ENCODE peak calls at places on chromosomes 16 and 17, in four cellular contexts. C is heart right ventricle, X is endodermal cell, E is tibial artery. W is an unnamed sample.

GRCh38 chr16:57562669-57563486 is 20.4 kb downstream of the ADGRG5 start:
- DNase-seq in C (no peak), E (no peak), X (no peak), W (no peak)

GRCh38 chr16:8908779-8909468 is 26.8 kb downstream of the LITAFD start:
- DNase-seq in E (no peak), X (no peak), C (no peak), W (no peak)

GRCh38 chr17:32349503-32349853 is 479 bp upstream of the ZNF207 start:
- DNase-seq in C (peak; percentile 15), X (peak; percentile 74), E (no peak), W (no peak)

GRCh38 chr17:10557422-10557821 is 8.0 kb upstream of the MYH2 start:
- DNase-seq in E (no peak), X (no peak), C (peak; percentile 4), W (no peak)

GRCh38 chr17:7471729-7472128 is 7.7 kb downstream of the ZBTB4 start:
- DNase-seq in X (no peak), C (no peak), E (no peak), W (no peak)

GRCh38 chr16:17149904-17150483 is 320.8 kb downstream of the XYLT1 start:
- DNase-seq in C (no peak), X (no peak), E (no peak), W (no peak)

GRCh38 chr17:9478889-9479288 is 96.7 kb downstream of the STX8 start:
- DNase-seq in C (no peak), X (no peak), E (no peak), W (no peak)

GRCh38 chr17:28975634-28976033 is 24.3 kb upstream of the PHF12 start:
- DNase-seq in C (no peak), X (no peak), E (no peak), W (no peak)

GRCh38 chr17:40915199-40915661 is 22.2 kb downstream of the KRT23 start:
- DNase-seq in X (no peak), E (no peak), C (no peak), W (no peak)

GRCh38 chr17:37700881-37701280 is 44.0 kb downstream of the HNF1B start:
- DNase-seq in X (no peak), C (no peak), E (no peak), W (no peak)

GRCh38 chr16:74309789-74310781 is 13.5 kb downstream of the PSMD7 start:
- DNase-seq in C (no peak), X (peak; percentile 61), E (no peak), W (no peak)

GRCh38 chr17:3557768-3558583 is at the start of gene TRPV3:
- DNase-seq in X (peak; percentile 47), E (no peak), C (no peak), W (no peak)

GRCh38 chr16:80719573-80719972 is 84.8 kb downstream of the CDYL2 start:
- DNase-seq in E (no peak), C (no peak), X (no peak), W (no peak)

GRCh38 chr17:36812762-36813161 is 124.5 kb upstream of the LHX1 start:
- DNase-seq in C (no peak), E (no peak), X (peak; percentile 77), W (no peak)

GRCh38 chr16:67655363-67655762 is 4.7 kb downstream of the ACD start:
- DNase-seq in X (no peak), E (no peak), C (no peak), W (no peak)

GRCh38 chr17:59479141-59479540 is 86.3 kb upstream of the DHX40 start:
- DNase-seq in E (no peak), C (no peak), X (no peak), W (no peak)

GRCh38 chr16:11781773-11782172 is 15.3 kb downstream of the ZC3H7A start:
- DNase-seq in C (no peak), X (no peak), E (no peak), W (no peak)

GRCh38 chr17:7881655-7882054 is 6.9 kb upstream of the CHD3 start:
- DNase-seq in E (no peak), X (peak; percentile 42), C (no peak), W (no peak)

GRCh38 chr17:37844158-37844976 is 79.8 kb upstream of the TBC1D3K start:
- DNase-seq in E (no peak), C (peak; percentile 34), X (peak; percentile 97), W (no peak)

GRCh38 chr16:14600164-14600563 is 29.9 kb downstream of the PARN start:
- DNase-seq in X (no peak), E (no peak), C (no peak), W (no peak)

GRCh38 chr17:10278218-10278617 is 79.8 kb upstream of the GAS7 start:
- DNase-seq in C (no peak), X (peak; percentile 85), E (no peak), W (no peak)

GRCh38 chr17:74085434-74085833 is 118.0 kb upstream of the RPL38 start:
- DNase-seq in E (no peak), X (peak; percentile 86), C (no peak), W (no peak)
- TF ChIP-seq CTCF in E (no peak), X (peak; percentile 79), C (no peak), W (peak; percentile 34)

DNA sequence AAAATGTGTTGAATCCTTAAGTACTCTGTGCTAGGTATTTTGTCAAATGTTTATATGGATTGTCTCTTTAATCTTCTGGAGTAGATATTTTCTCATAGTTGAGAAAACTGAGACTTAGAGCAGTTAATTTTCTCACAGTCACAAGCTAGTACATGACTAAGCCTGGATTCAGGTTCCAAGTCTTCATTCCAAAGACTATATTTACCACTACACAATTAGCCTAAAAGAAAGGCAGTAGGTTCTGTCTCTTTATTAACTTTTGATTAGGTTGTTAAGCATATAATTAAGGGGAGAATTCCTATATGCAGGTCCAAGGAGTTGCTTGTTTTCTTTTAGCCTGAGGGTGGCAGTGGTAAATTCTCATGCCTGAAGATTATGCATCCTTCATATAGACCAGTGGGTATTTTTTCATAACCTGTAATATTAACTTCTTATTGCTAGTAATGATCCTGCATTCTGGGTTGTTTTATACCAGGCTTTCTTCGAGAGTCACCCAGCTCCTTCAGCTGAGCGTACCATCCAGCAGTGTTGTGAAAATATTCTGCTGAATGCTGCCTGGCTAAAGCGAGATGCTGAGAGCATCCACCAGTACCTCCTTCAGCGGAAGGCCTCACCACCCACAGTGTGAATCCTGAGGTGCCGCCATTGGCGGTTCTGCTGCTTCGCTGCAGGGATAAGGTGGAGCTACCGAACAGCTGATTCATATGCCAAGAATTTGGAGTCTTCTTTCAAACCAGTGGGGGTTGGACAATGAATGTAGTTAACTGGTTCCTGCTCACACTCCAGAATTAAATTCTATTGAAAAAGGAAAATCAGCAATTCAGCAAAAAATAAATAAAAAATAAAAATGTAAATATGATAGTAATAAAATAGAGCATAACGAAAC is 28.2 kb upstream of the KPNB1 start:
- DNase-seq in E (peak; percentile 70), C (peak; percentile 21), X (peak; percentile 95), W (no peak)
- H3K4me3 ChIP-seq in E (no peak overlapping the region), C (no peak overlapping the region), X (no peak overlapping the region), W (no peak overlapping the region)

DNA sequence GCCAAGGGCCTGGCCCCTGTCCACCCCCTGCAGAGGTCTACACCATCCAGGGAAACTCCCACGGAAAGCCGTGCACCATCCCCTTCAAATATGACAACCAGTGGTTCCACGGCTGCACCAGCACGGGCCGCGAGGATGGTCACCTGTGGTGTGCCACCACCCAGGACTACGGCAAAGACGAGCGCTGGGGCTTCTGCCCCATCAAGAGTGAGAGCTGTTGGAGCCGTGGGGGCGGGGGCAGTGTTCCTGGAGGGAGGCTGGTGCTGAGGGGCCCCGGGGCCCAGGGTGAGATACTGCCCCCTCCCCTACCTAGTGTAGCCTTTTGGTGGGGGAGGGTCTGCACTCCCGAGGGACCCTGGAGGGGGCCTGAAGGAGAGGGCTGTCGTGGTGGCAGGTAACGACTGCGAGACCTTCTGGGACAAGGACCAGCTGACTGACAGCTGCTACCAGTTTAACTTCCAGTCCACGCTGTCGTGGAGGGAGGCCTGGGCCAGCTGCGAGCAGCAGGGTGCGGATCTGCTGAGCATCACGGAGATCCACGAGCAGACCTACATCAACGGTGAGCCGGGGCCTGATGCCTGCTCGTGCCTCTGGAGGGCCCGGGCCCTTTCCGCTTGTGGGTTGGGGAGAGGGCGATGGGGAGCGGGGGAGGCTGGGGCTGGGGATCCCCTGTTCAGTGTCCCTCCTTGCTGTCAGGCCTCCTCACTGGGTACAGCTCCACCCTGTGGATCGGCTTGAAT is 38.8 kb downstream of the MRC2 start:
- DNase-seq in X (peak; percentile 53), E (peak; percentile 48), C (no peak), W (no peak)
- TF ChIP-seq CTCF in X (no peak), E (no peak), C (no peak), W (no peak)

GRCh38 chr16:84821728-84822676 is 2.2 kb downstream of the CRISPLD2 start:
- DNase-seq in C (peak; percentile 61), X (no peak), E (no peak), W (no peak)
- H3K4me3 ChIP-seq in C (peak overlapping the region; percentile 59), X (no peak overlapping the region), E (peak overlapping the region; percentile 56), W (no peak overlapping the region)

GRCh38 chr16:27867122-27868110 is 196.1 kb downstream of the GSG1L start:
- DNase-seq in E (no peak), X (peak; percentile 98), C (peak; percentile 28), W (peak; percentile 40)
- TF ChIP-seq CTCF in E (no peak), X (peak; percentile 87), C (peak; percentile 52), W (peak; percentile 74)

GRCh38 chr17:81285179-81285878 is 9.8 kb downstream of the SLC38A10 start:
- DNase-seq in X (no peak), E (peak; percentile 88), C (peak; percentile 81), W (no peak)
- H3K4me3 ChIP-seq in X (no peak overlapping the region), E (peak overlapping the region; percentile 38), C (peak overlapping the region; percentile 49), W (no peak overlapping the region)